ENCODE peak calls at places on chromosomes 1 and 21, in six cellular contexts. F is H1, J is SK-N-SH, S is K562, C is GM12878, R is HepG2. X is an unnamed sample.

GRCh38 chr1:76871355-76871974 is 4.2 kb downstream of the ST6GALNAC5 start:
- DNase-seq in R (no peak), F (no peak), S (no peak), J (no peak), C (peak; percentile 15), X (no peak)

GRCh38 chr1:107362468-107362867 is 221.6 kb downstream of the NTNG1 start:
- DNase-seq in F (no peak), S (no peak), R (no peak), C (no peak), J (no peak), X (no peak)

GRCh38 chr1:11898831-11899467 is 27.3 kb downstream of the KIAA2013 start:
- DNase-seq in S (peak; percentile 59), C (no peak), F (no peak), J (no peak), R (no peak), X (no peak)

GRCh38 chr1:163664706-163665321 is 343.1 kb downstream of the NUF2 start:
- DNase-seq in J (peak; percentile 24), C (no peak), F (no peak), S (no peak), R (no peak), X (no peak)

GRCh38 chr21:46096997-46097825 is 701 bp upstream of the COL6A2 start:
- DNase-seq in F (no peak), R (no peak), J (no peak), C (no peak), S (no peak), X (no peak)

GRCh38 chr1:53293123-53293522 is 34.7 kb downstream of the LRP8 start:
- DNase-seq in F (no peak), C (no peak), R (no peak), J (no peak), S (no peak), X (no peak)

GRCh38 chr1:214579183-214579582 is 23.8 kb upstream of the CENPF start:
- DNase-seq in S (no peak), C (no peak), R (no peak), J (no peak), F (no peak), X (peak; percentile 20)

GRCh38 chr1:224042557-224043118 is 71.3 kb upstream of the FBXO28 start:
- DNase-seq in C (no peak), F (no peak), J (no peak), S (peak; percentile 30), R (no peak), X (no peak)

GRCh38 chr1:16217061-16217785 is 4.8 kb upstream of the ARHGEF19 start:
- DNase-seq in R (peak; percentile 88), C (peak; percentile 78), J (peak; percentile 99), S (peak; percentile 99), F (peak; percentile 93), X (peak; percentile 79)

GRCh38 chr1:21334214-21335087 is 44.2 kb upstream of the ECE1 start:
- DNase-seq in C (peak; percentile 91), J (peak; percentile 59), F (no peak), S (peak; percentile 72), R (no peak), X (peak; percentile 98)

GRCh38 chr1:41677586-41677985 is 193.1 kb upstream of the EDN2 start:
- DNase-seq in R (no peak), J (no peak), C (no peak), F (no peak), S (no peak), X (no peak)

GRCh38 chr1:154431586-154432373 is 26.6 kb downstream of the IL6R start:
- DNase-seq in C (no peak), J (no peak), R (no peak), F (no peak), S (peak; percentile 57), X (no peak)

GRCh38 chr1:31668303-31668883 is 23.7 kb upstream of the PEF1 start:
- DNase-seq in F (no peak), J (no peak), C (no peak), R (no peak), S (no peak), X (no peak)

GRCh38 chr1:22114083-22115012 is 28.5 kb downstream of the WNT4 start:
- DNase-seq in F (no peak), C (no peak), R (no peak), S (no peak), J (peak; percentile 27), X (no peak)

GRCh38 chr21:42321231-42321630 is 6.0 kb upstream of the TFF3 start:
- DNase-seq in R (no peak), S (no peak), C (no peak), F (no peak), J (no peak), X (no peak)

GRCh38 chr1:51926171-51926812 is 47.8 kb upstream of the NRDC start:
- DNase-seq in F (no peak), C (no peak), R (no peak), S (peak; percentile 57), J (no peak), X (no peak)

GRCh38 chr1:116504308-116505156 is 66.3 kb downstream of the CD58 start:
- DNase-seq in S (peak; percentile 97), F (no peak), C (peak; percentile 91), R (no peak), J (no peak), X (peak; percentile 99)

GRCh38 chr1:151635479-151636072 is 23.7 kb downstream of the SNX27 start:
- DNase-seq in C (no peak), F (no peak), S (no peak), R (no peak), J (no peak), X (no peak)

GRCh38 chr1:15816674-15817073 is 9.2 kb upstream of the UQCRHL start:
- DNase-seq in R (no peak), C (no peak), F (no peak), J (no peak), S (no peak), X (no peak)

GRCh38 chr21:23394458-23394857 is 2212.8 kb downstream of the MRPL39 start:
- DNase-seq in R (no peak), C (no peak), J (no peak), S (no peak), F (no peak), X (no peak)
- TF ChIP-seq CTCF in R (no peak), C (no peak), J (peak; percentile 11), S (no peak), F (no peak), X (no peak)

GRCh38 chr1:7760245-7760644 is 10.9 kb upstream of the VAMP3 start:
- DNase-seq in S (no peak), R (no peak), C (no peak), F (no peak), J (no peak), X (no peak)
- TF ChIP-seq GABPA in S (no peak), R (no peak), C (no peak), F (no peak), J (no peak), X (no peak)

DNA sequence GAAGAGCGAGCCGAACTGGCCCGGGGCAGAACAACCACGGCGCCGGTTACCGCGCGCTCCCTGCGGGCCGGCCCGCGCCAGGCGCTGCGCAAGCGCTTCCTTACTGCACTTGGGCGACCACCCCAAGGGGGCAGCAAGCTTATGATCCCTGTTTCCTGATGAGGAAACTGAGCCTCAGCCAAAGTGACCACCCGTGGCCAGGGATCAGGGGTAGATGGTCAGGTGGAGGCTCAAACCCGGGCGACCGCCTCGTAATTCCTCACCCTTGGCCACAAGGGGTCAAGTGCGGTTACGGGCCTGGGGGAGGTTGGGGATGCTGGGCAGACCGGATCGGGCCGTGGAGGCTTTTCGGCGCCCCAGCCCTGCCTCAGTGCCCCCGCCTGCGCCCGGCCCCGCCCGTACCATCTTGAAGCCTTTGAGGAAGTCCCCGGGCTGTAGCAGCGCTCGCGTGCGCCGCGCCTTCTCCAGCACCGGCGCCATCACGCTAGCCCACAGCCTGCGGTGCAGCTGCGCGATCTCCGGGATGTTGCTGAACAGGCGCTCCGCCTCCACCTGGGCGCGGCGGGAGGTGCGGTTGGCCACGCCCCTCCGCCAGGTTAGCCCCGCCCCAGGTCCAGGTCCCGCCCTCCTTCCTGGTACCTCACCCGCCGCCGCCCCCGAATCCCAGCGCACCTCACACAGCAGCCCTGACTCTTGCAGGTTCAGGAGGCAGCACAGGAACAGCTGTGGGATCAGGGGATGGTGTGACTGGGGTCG is 5.3 kb upstream of the TNFRSF25 start:
- DNase-seq in R (no peak), C (no peak), S (peak; percentile 74), J (no peak), F (no peak), X (no peak)
- TF ChIP-seq POLR2AphosphoS5 in R (no peak), C (no peak), S (no peak), J (no peak), F (no peak), X (no peak)

GRCh38 chr1:112925015-112925414 is 31.0 kb downstream of the SLC16A1 start:
- DNase-seq in C (no peak), F (no peak), S (no peak), R (no peak), J (no peak), X (no peak)
- TF ChIP-seq CTCF in C (no peak), F (no peak), S (peak; percentile 23), R (no peak), J (peak; percentile 15), X (no peak)